ENCODE peak calls at places on chromosomes 12 and 14, in four cellular contexts. One of them, this sample, is unnamed.

GRCh38 chr12:90091809-90092208 is 383.2 kb upstream of the ATP2B1 start:
- DNase-seq in K562: no peak
- DNase-seq in upper lobe of left lung: no peak
- DNase-seq in transverse colon: no peak
- DNase-seq in this sample: no peak

GRCh38 chr14:75418779-75419768 is 8.7 kb upstream of the JDP2 start:
- DNase-seq in K562: peak; percentile 79
- DNase-seq in upper lobe of left lung: peak; percentile 81
- DNase-seq in transverse colon: peak; percentile 84
- DNase-seq in this sample: no peak

GRCh38 chr12:6946033-6946919 is 2.5 kb downstream of the C12orf57 start:
- DNase-seq in K562: peak; percentile 81
- DNase-seq in upper lobe of left lung: peak; percentile 97
- DNase-seq in transverse colon: peak; percentile 95
- DNase-seq in this sample: no peak

GRCh38 chr12:51904951-51905471 is 2.3 kb upstream of the ACVRL1 start:
- DNase-seq in K562: no peak
- DNase-seq in upper lobe of left lung: no peak
- DNase-seq in transverse colon: peak; percentile 9
- DNase-seq in this sample: no peak

GRCh38 chr14:47438650-47439140 is 236.7 kb downstream of the MDGA2 start:
- DNase-seq in K562: no peak
- DNase-seq in upper lobe of left lung: no peak
- DNase-seq in transverse colon: no peak
- DNase-seq in this sample: no peak

GRCh38 chr12:131943876-131944275 is 5.9 kb upstream of the EP400 start:
- DNase-seq in K562: no peak
- DNase-seq in upper lobe of left lung: no peak
- DNase-seq in transverse colon: peak; percentile 1
- DNase-seq in this sample: no peak

GRCh38 chr12:127509066-127509778 is 757.7 kb upstream of the TMEM132C start:
- DNase-seq in K562: no peak
- DNase-seq in upper lobe of left lung: no peak
- DNase-seq in transverse colon: no peak
- DNase-seq in this sample: no peak

GRCh38 chr14:89952581-89952980 is 1.9 kb downstream of the EFCAB11 start:
- DNase-seq in K562: no peak
- DNase-seq in upper lobe of left lung: no peak
- DNase-seq in transverse colon: no peak
- DNase-seq in this sample: no peak

GRCh38 chr14:75751291-75751690 is 90.2 kb downstream of the TTLL5 start:
- DNase-seq in K562: no peak
- DNase-seq in upper lobe of left lung: no peak
- DNase-seq in transverse colon: no peak
- DNase-seq in this sample: no peak

GRCh38 chr12:75722714-75723200 is 211.3 kb upstream of the KRR1 start:
- DNase-seq in K562: no peak
- DNase-seq in upper lobe of left lung: peak; percentile 46
- DNase-seq in transverse colon: peak; percentile 31
- DNase-seq in this sample: peak; percentile 95

GRCh38 chr14:93549578-93549977 is 118.8 kb downstream of the UNC79 start:
- DNase-seq in K562: no peak
- DNase-seq in upper lobe of left lung: no peak
- DNase-seq in transverse colon: no peak
- DNase-seq in this sample: no peak

GRCh38 chr12:14113031-14113430 is 131.6 kb upstream of the GRIN2B start:
- DNase-seq in K562: no peak
- DNase-seq in upper lobe of left lung: no peak
- DNase-seq in transverse colon: no peak
- DNase-seq in this sample: no peak

GRCh38 chr14:75714993-75715392 is 53.9 kb downstream of the TTLL5 start:
- DNase-seq in K562: no peak
- DNase-seq in upper lobe of left lung: no peak
- DNase-seq in transverse colon: no peak
- DNase-seq in this sample: peak; percentile 15

GRCh38 chr12:108686753-108687152 is 44.6 kb downstream of the CORO1C start:
- DNase-seq in K562: no peak
- DNase-seq in upper lobe of left lung: peak; percentile 70
- DNase-seq in transverse colon: no peak
- DNase-seq in this sample: no peak

GRCh38 chr12:29944269-29945000 is 160.7 kb upstream of the TMTC1 start:
- DNase-seq in K562: no peak
- DNase-seq in upper lobe of left lung: no peak
- DNase-seq in transverse colon: no peak
- DNase-seq in this sample: no peak

GRCh38 chr12:109491671-109492070 is 14.2 kb downstream of the UBE3B start:
- DNase-seq in K562: no peak
- DNase-seq in upper lobe of left lung: no peak
- DNase-seq in transverse colon: no peak
- DNase-seq in this sample: no peak

GRCh38 chr12:1281683-1282366 is 290.8 kb downstream of the ERC1 start:
- DNase-seq in K562: peak; percentile 14
- DNase-seq in upper lobe of left lung: no peak
- DNase-seq in transverse colon: no peak
- DNase-seq in this sample: no peak

GRCh38 chr14:97453991-97454390 is 656.8 kb downstream of the VRK1 start:
- DNase-seq in K562: no peak
- DNase-seq in upper lobe of left lung: no peak
- DNase-seq in transverse colon: no peak
- DNase-seq in this sample: no peak

GRCh38 chr12:14886271-14886670 is 617 bp upstream of the MGP start:
- DNase-seq in K562: no peak
- DNase-seq in upper lobe of left lung: no peak
- DNase-seq in transverse colon: no peak
- DNase-seq in this sample: no peak

GRCh38 chr12:13044859-13045384 is 741 bp downstream of the FAM234B start:
- DNase-seq in K562: no peak
- DNase-seq in upper lobe of left lung: no peak
- DNase-seq in transverse colon: no peak
- DNase-seq in this sample: peak; percentile 47

GRCh38 chr12:95164656-95165055 is 52.6 kb downstream of the FGD6 start:
- DNase-seq in K562: no peak
- DNase-seq in upper lobe of left lung: no peak
- DNase-seq in transverse colon: no peak
- DNase-seq in this sample: no peak

GRCh38 chr14:26598081-26598671 is 343 bp upstream of the NOVA1 start:
- DNase-seq in K562: peak; percentile 12
- DNase-seq in upper lobe of left lung: peak; percentile 63
- DNase-seq in transverse colon: peak; percentile 80
- DNase-seq in this sample: peak; percentile 92

GRCh38 chr12:88985631-88986030 is 366.7 kb downstream of the DUSP6 start:
- DNase-seq in K562: no peak
- DNase-seq in upper lobe of left lung: no peak
- DNase-seq in transverse colon: no peak
- DNase-seq in this sample: no peak

GRCh38 chr12:111126331-111126730 is 206.0 kb upstream of the MYL2 start:
- DNase-seq in K562: no peak
- DNase-seq in upper lobe of left lung: peak; percentile 36
- DNase-seq in transverse colon: no peak
- DNase-seq in this sample: no peak

GRCh38 chr12:89353188-89353822 is 1.0 kb upstream of the DUSP6 start:
- DNase-seq in K562: no peak
- DNase-seq in upper lobe of left lung: peak; percentile 77
- DNase-seq in transverse colon: peak; percentile 79
- DNase-seq in this sample: peak; percentile 81

GRCh38 chr12:47376937-47377336 is 297.2 kb upstream of the AMIGO2 start:
- DNase-seq in K562: no peak
- DNase-seq in upper lobe of left lung: no peak
- DNase-seq in transverse colon: no peak
- DNase-seq in this sample: no peak

GRCh38 chr12:48197549-48197966 is 5.5 kb downstream of the OR10AD1 start:
- DNase-seq in K562: peak; percentile 41
- DNase-seq in upper lobe of left lung: no peak
- DNase-seq in transverse colon: no peak
- DNase-seq in this sample: peak; percentile 62

GRCh38 chr12:57759360-57759980 is 4.6 kb downstream of the MARCHF9 start:
- DNase-seq in K562: peak; percentile 37
- DNase-seq in upper lobe of left lung: no peak
- DNase-seq in transverse colon: no peak
- DNase-seq in this sample: no peak

GRCh38 chr12:68451261-68452091 is 119.3 kb upstream of the MDM1 start:
- DNase-seq in K562: peak; percentile 24
- DNase-seq in upper lobe of left lung: peak; percentile 23
- DNase-seq in transverse colon: peak; percentile 44
- DNase-seq in this sample: peak; percentile 11

GRCh38 chr12:47067778-47068431 is 11.5 kb upstream of the PCED1B start:
- DNase-seq in K562: no peak
- DNase-seq in upper lobe of left lung: no peak
- DNase-seq in transverse colon: no peak
- DNase-seq in this sample: no peak

DNA sequence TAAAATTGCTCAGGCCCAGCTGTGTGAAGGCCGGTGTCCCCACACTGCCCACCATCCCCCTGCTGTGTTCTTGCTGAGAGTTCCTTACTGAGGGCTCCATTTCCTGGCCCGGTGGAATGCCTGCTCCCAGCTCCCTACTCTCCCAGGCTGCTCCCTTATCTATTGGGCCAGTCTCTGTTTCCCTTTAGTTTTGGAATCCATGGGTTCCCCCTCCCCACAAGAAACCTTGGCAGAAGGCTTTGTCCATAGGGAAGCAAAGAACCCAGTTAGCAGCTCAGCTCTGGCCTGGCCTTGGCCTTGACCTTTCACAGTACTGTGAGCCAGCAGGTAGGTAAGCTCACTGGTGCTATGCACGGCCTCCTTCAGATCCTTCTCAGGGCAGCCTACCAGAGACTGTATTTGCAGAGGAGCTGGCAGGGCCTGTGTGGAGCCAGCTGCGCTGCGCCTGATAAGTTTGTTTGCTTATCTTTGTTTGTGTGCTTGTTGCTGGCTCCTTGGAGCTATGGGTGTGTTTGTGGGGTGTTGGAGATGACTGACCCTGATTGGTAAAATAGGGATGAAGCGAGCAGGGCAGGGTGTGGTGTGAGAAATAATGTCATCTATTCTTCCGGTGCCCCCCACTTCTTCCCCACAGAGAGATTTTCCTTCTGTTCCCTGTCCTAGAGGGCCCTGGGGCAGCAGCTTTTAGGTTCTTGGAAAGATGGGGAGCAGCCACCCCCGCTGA is 19.2 kb downstream of the MLXIP start:
- DNase-seq in K562: peak; percentile 92
- DNase-seq in upper lobe of left lung: peak; percentile 84
- DNase-seq in transverse colon: peak; percentile 85
- DNase-seq in this sample: peak; percentile 67
- TF ChIP-seq POLR2AphosphoS5 in K562: peak; percentile 98
- TF ChIP-seq POLR2AphosphoS5 in upper lobe of left lung: peak; percentile 40
- TF ChIP-seq POLR2AphosphoS5 in transverse colon: peak; percentile 74
- TF ChIP-seq POLR2AphosphoS5 in this sample: peak; percentile 7

GRCh38 chr14:100020623-100021022 is 44.6 kb upstream of the EVL start:
- DNase-seq in K562: no peak
- DNase-seq in upper lobe of left lung: no peak
- DNase-seq in transverse colon: no peak
- DNase-seq in this sample: no peak

GRCh38 chr14:100019156-100019882 is 45.9 kb upstream of the EVL start:
- DNase-seq in K562: peak; percentile 32
- DNase-seq in upper lobe of left lung: no peak
- DNase-seq in transverse colon: no peak
- DNase-seq in this sample: no peak

GRCh38 chr14:100025111-100025510 is 40.1 kb upstream of the EVL start:
- DNase-seq in K562: peak; percentile 62
- DNase-seq in upper lobe of left lung: peak; percentile 65
- DNase-seq in transverse colon: peak; percentile 17
- DNase-seq in this sample: peak; percentile 35

GRCh38 chr14:100018482-100018881 is 46.7 kb upstream of the EVL start:
- DNase-seq in K562: no peak
- DNase-seq in upper lobe of left lung: no peak
- DNase-seq in transverse colon: no peak
- DNase-seq in this sample: no peak

DNA sequence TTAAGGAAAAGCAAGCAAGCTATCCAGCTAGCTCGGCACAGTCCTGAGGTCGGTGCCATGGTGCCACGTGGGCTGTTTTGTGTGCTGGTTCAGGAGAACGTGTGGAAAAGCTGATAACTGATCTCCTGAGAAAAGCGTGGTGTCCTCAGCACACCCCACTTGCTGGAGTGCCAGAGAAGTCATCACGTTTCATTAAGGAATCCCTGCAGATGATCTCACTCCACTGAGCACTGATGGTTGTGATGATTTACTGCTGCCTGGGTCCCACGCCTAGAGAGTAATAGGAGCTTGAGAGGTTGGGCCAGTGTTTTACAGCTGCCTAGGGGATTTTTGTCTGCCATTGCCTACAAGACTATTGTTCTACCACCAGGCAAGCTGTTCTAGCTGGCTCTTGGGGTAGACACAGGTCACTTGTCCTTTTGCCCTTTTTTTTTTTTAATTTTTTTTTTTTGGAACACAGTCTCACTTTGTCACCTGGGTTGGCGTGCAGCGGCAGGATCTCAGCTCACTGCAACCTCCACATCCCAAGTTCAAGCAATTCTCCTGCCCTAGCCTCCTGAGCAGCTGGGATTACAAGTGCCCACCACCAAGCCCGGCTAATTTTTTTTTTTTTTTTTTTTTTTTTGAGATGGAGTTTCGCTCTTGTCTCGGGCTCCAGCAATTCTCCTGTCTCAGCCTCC is 42.3 kb upstream of the EVL start:
- DNase-seq in K562: no peak
- DNase-seq in upper lobe of left lung: no peak
- DNase-seq in transverse colon: no peak
- DNase-seq in this sample: no peak
- TF ChIP-seq CTCF in K562: no peak
- TF ChIP-seq CTCF in upper lobe of left lung: no peak
- TF ChIP-seq CTCF in transverse colon: no peak
- TF ChIP-seq CTCF in this sample: no peak

GRCh38 chr14:104680806-104681688 is 8.4 kb upstream of the INF2 start:
- DNase-seq in K562: no peak
- DNase-seq in upper lobe of left lung: peak; percentile 81
- DNase-seq in transverse colon: peak; percentile 77
- DNase-seq in this sample: peak; percentile 77
- TF ChIP-seq POLR2AphosphoS5 in K562: no peak
- TF ChIP-seq POLR2AphosphoS5 in upper lobe of left lung: no peak
- TF ChIP-seq POLR2AphosphoS5 in transverse colon: peak; percentile 8
- TF ChIP-seq POLR2AphosphoS5 in this sample: no peak

DNA sequence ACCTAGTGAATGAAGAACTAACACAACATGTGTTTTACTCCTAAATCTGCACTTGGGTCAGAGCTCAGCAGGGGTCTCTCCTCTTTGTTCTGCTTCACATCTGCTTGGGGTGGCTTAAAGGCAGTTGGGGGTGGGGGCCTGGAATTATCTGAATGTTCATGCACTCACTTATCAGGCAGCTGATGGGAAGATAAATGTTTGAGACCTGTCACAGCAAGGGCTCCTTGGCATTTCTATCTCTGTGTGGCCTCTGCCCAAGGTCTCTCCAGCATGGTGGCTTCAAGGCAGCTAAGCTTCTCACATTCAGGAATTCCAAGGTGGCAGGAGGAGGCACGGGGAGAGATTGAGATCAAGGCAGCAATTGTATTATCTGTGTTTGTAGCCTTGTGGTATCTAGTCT is 6.4 kb upstream of the HMGA2 start:
- DNase-seq in K562: no peak
- DNase-seq in upper lobe of left lung: no peak
- DNase-seq in transverse colon: no peak
- DNase-seq in this sample: no peak
- TF ChIP-seq CTCF in K562: no peak
- TF ChIP-seq CTCF in upper lobe of left lung: no peak
- TF ChIP-seq CTCF in transverse colon: no peak
- TF ChIP-seq CTCF in this sample: no peak

This sample was measured in endothelial cell of umbilical vein.